ENCODE peak calls at places on chromosomes 12 and 14, in ten cellular contexts. I is amniotic stem cell, P is psoas muscle, L is aorta, O is NCI-H2029 treated with DMSO at 0.1 percent for 48 hours, F is MV-4-11, A is Daoy, K is fibroblast of lung, D is GM13976, H is HEK293T. M is an unnamed sample.

GRCh38 chr14:102088012-102088792 is 1.4 kb upstream of the HSP90AA1 start:
- DNase-seq in I (no peak), P (peak), L (peak), O (no peak), F (peak), A (no peak), K (no peak), D (peak), H (no peak), M (peak)

GRCh38 chr12:83468988-83469908 is 782.5 kb downstream of the TMTC2 start:
- DNase-seq in I (no peak), P (no peak), L (no peak), O (no peak), F (no peak), A (no peak), K (no peak), D (no peak), H (no peak), M (no peak)

GRCh38 chr14:104445832-104446381 is 133.7 kb upstream of the C14orf180 start:
- DNase-seq in I (no peak), P (no peak), L (no peak), O (no peak), F (no peak), A (no peak), K (no peak), D (no peak), H (no peak), M (no peak)

GRCh38 chr12:81626406-81626805 is 132.7 kb downstream of the PPFIA2 start:
- DNase-seq in I (no peak), P (no peak), L (no peak), O (no peak), F (no peak), A (no peak), K (no peak), D (no peak), H (no peak), M (no peak)

GRCh38 chr12:3805058-3805457 is 52.1 kb upstream of the CRACR2A start:
- DNase-seq in I (no peak), P (no peak), L (no peak), O (no peak), F (peak), A (no peak), K (no peak), D (no peak), H (no peak), M (no peak)

GRCh38 chr12:128623748-128624147 is 200.0 kb downstream of the SLC15A4 start:
- DNase-seq in I (no peak), P (no peak), L (no peak), O (no peak), F (no peak), A (no peak), K (no peak), D (no peak), H (no peak), M (no peak)

GRCh38 chr14:79044894-79045624 is 874.9 kb downstream of the NRXN3 start:
- DNase-seq in I (peak), P (no peak), L (no peak), O (no peak), F (no peak), A (peak), K (peak), D (no peak), H (no peak), M (peak)

GRCh38 chr12:51200806-51201205 is 17.1 kb downstream of the POU6F1 start:
- DNase-seq in I (no peak), P (no peak), L (no peak), O (no peak), F (no peak), A (no peak), K (no peak), D (no peak), H (no peak), M (no peak)

GRCh38 chr12:93979189-93979588 is 169.2 kb upstream of the PLXNC1 start:
- DNase-seq in I (no peak), P (no peak), L (no peak), O (no peak), F (peak), A (no peak), K (peak), D (peak), H (no peak), M (peak)

GRCh38 chr12:116719661-116720060 is 18.2 kb downstream of the SPRING1 start:
- DNase-seq in I (no peak), P (no peak), L (no peak), O (no peak), F (no peak), A (no peak), K (no peak), D (no peak), H (no peak), M (peak)

GRCh38 chr14:70052990-70053389 is 135.8 kb downstream of the SLC8A3 start:
- DNase-seq in I (no peak), P (no peak), L (no peak), O (no peak), F (peak), A (peak), K (peak), D (no peak), H (peak), M (peak)

GRCh38 chr12:11812558-11813421 is 163.3 kb downstream of the ETV6 start:
- DNase-seq in I (no peak), P (no peak), L (peak), O (no peak), F (peak), A (no peak), K (no peak), D (peak), H (no peak), M (peak)

GRCh38 chr12:131753041-131753440 is 42.2 kb downstream of the SFSWAP start:
- DNase-seq in I (no peak), P (no peak), L (no peak), O (no peak), F (no peak), A (no peak), K (no peak), D (no peak), H (no peak), M (no peak)

GRCh38 chr14:89237923-89238529 is 179.0 kb downstream of the FOXN3 start:
- DNase-seq in I (no peak), P (no peak), L (no peak), O (no peak), F (peak), A (no peak), K (peak), D (no peak), H (peak), M (peak)

GRCh38 chr12:50928392-50928791 is 24.0 kb upstream of the HIGD1C start:
- DNase-seq in I (no peak), P (no peak), L (no peak), O (no peak), F (peak), A (no peak), K (peak), D (no peak), H (no peak), M (no peak)